ENCODE peak calls at places on chromosome 15, in seven cellular contexts. T, H, R, O, P, Z and F are unnamed samples.
A peak's percentile ranks its signal among the peaks of the same experiment; 100 is the strongest.

GRCh38 chr15:62983956-62984355 is 58.6 kb upstream of the TPM1 start:
- DNase-seq in T (no peak), H (no peak), R (no peak), O (no peak), P (no peak), Z (no peak), F (no peak)

GRCh38 chr15:96054606-96055005 is 275.9 kb upstream of the NR2F2 start:
- DNase-seq in T (peak; percentile 53), H (no peak), R (no peak), O (no peak), P (no peak), Z (no peak), F (no peak)

GRCh38 chr15:40787344-40787841 is 17.6 kb downstream of the C15orf62 start:
- DNase-seq in T (peak; percentile 71), H (no peak), R (peak; percentile 73), O (peak; percentile 49), P (peak; percentile 97), Z (no peak), F (no peak)

GRCh38 chr15:51727141-51727897 is 10.1 kb downstream of the LYSMD2 start:
- DNase-seq in T (peak; percentile 30), H (no peak), R (no peak), O (peak; percentile 45), P (no peak), Z (no peak), F (no peak)

GRCh38 chr15:60155661-60156060 is 151.6 kb downstream of the FOXB1 start:
- DNase-seq in T (peak; percentile 72), H (no peak), R (no peak), O (peak; percentile 26), P (no peak), Z (no peak), F (no peak)

GRCh38 chr15:67523337-67523736 is 2.4 kb downstream of the C15orf61 start:
- DNase-seq in T (no peak), H (no peak), R (no peak), O (no peak), P (no peak), Z (no peak), F (no peak)

GRCh38 chr15:49187537-49188245 is 17.6 kb downstream of the GALK2 start:
- DNase-seq in T (peak; percentile 33), H (no peak), R (no peak), O (peak; percentile 13), P (no peak), Z (no peak), F (no peak)

GRCh38 chr15:57637836-57638235 is 46.1 kb downstream of the MYZAP start:
- DNase-seq in T (no peak), H (no peak), R (no peak), O (no peak), P (no peak), Z (no peak), F (no peak)

GRCh38 chr15:71811752-71812735 is 1.7 kb downstream of the NR2E3 start:
- DNase-seq in T (no peak), H (no peak), R (no peak), O (no peak), P (no peak), Z (no peak), F (no peak)

GRCh38 chr15:81567924-81568323 is 193.9 kb upstream of the TMC3 start:
- DNase-seq in T (no peak), H (no peak), R (no peak), O (no peak), P (no peak), Z (no peak), F (no peak)

GRCh38 chr15:75048394-75048793 is 25.0 kb downstream of the PPCDC start:
- DNase-seq in T (no peak), H (no peak), R (no peak), O (no peak), P (no peak), Z (no peak), F (no peak)

GRCh38 chr15:92011611-92012367 is 158.3 kb downstream of the SLCO3A1 start:
- DNase-seq in T (no peak), H (no peak), R (no peak), O (no peak), P (peak; percentile 65), Z (no peak), F (no peak)

GRCh38 chr15:74863239-74864056 is 9.7 kb downstream of the SCAMP2 start:
- DNase-seq in T (peak; percentile 29), H (no peak), R (no peak), O (no peak), P (peak; percentile 77), Z (no peak), F (no peak)

GRCh38 chr15:60412026-60412425 is 14.2 kb upstream of the ANXA2 start:
- DNase-seq in T (no peak), H (no peak), R (no peak), O (no peak), P (no peak), Z (no peak), F (no peak)

GRCh38 chr15:52529289-52529929 is 729 bp upstream of the MYO5A start:
- DNase-seq in T (no peak), H (no peak), R (no peak), O (peak; percentile 1), P (no peak), Z (no peak), F (no peak)

GRCh38 chr15:61946778-61947177 is 113.5 kb downstream of the VPS13C start:
- DNase-seq in T (peak; percentile 37), H (no peak), R (no peak), O (no peak), P (no peak), Z (no peak), F (no peak)

GRCh38 chr15:74174966-74175270 is 1.4 kb downstream of the ISLR start:
- DNase-seq in T (no peak), H (no peak), R (peak; percentile 52), O (no peak), P (no peak), Z (peak; percentile 22), F (peak; percentile 10)

GRCh38 chr15:64776402-64776786 is 1.0 kb upstream of the RBPMS2 start:
- DNase-seq in T (no peak), H (no peak), R (no peak), O (no peak), P (no peak), Z (peak; percentile 31), F (no peak)

GRCh38 chr15:39253552-39253951 is 327.3 kb upstream of the THBS1 start:
- DNase-seq in T (no peak), H (no peak), R (no peak), O (no peak), P (no peak), Z (no peak), F (no peak)

GRCh38 chr15:61994216-61994615 is 66.0 kb downstream of the VPS13C start:
- DNase-seq in T (peak; percentile 86), H (peak; percentile 10), R (no peak), O (peak; percentile 27), P (peak; percentile 60), Z (no peak), F (no peak)

GRCh38 chr15:69953816-69954215 is 143.9 kb downstream of the TLE3 start:
- DNase-seq in T (no peak), H (no peak), R (no peak), O (no peak), P (no peak), Z (no peak), F (no peak)

GRCh38 chr15:65327651-65328393 is 23.3 kb downstream of the RNU5B-1 start:
- DNase-seq in T (no peak), H (no peak), R (no peak), O (no peak), P (no peak), Z (no peak), F (peak; percentile 13)

GRCh38 chr15:35752134-35752466 is 206.1 kb upstream of the DPH6 start:
- DNase-seq in T (no peak), H (no peak), R (no peak), O (no peak), P (no peak), Z (no peak), F (no peak)

GRCh38 chr15:35750051-35750450 is 204.1 kb upstream of the DPH6 start:
- DNase-seq in T (no peak), H (no peak), R (no peak), O (no peak), P (no peak), Z (no peak), F (no peak)

GRCh38 chr15:35748105-35748504 is 202.1 kb upstream of the DPH6 start:
- DNase-seq in T (no peak), H (no peak), R (no peak), O (no peak), P (no peak), Z (no peak), F (no peak)

GRCh38 chr15:35753486-35753885 is 207.5 kb upstream of the DPH6 start:
- DNase-seq in T (peak; percentile 57), H (no peak), R (no peak), O (no peak), P (peak; percentile 62), Z (no peak), F (no peak)

GRCh38 chr15:35751421-35752133 is 205.6 kb upstream of the DPH6 start:
- DNase-seq in T (peak; percentile 89), H (peak; percentile 67), R (no peak), O (peak; percentile 72), P (peak; percentile 57), Z (peak; percentile 65), F (peak; percentile 77)
- TF ChIP-seq CTCF in T (peak; percentile 84), H (peak; percentile 70), R (peak; percentile 79), O (peak; percentile 79), P (peak; percentile 74), Z (peak; percentile 81), F (peak; percentile 85)

GRCh38 chr15:28894631-28895030 is 8.9 kb downstream of the APBA2 start:
- DNase-seq in T (no peak), H (no peak), R (no peak), O (no peak), P (no peak), Z (no peak), F (no peak)

GRCh38 chr15:28896944-28897343 is 11.2 kb downstream of the APBA2 start:
- DNase-seq in T (peak; percentile 95), H (peak; percentile 45), R (no peak), O (peak; percentile 94), P (peak; percentile 68), Z (no peak), F (no peak)

GRCh38 chr15:28895566-28895965 is 9.8 kb downstream of the APBA2 start:
- DNase-seq in T (no peak), H (no peak), R (no peak), O (no peak), P (no peak), Z (no peak), F (no peak)

GRCh38 chr15:28892789-28893610 is 7.2 kb downstream of the APBA2 start:
- DNase-seq in T (peak; percentile 35), H (no peak), R (no peak), O (no peak), P (no peak), Z (no peak), F (no peak)

GRCh38 chr15:28895146-28895545 is 9.4 kb downstream of the APBA2 start:
- DNase-seq in T (no peak), H (no peak), R (no peak), O (no peak), P (no peak), Z (no peak), F (no peak)
- TF ChIP-seq CTCF in T (no peak), H (no peak), R (no peak), O (no peak), P (no peak), Z (no peak), F (no peak)

GRCh38 chr15:77064539-77065308 is 6.2 kb downstream of the TSPAN3 start:
- DNase-seq in T (peak; percentile 70), H (no peak), R (no peak), O (peak; percentile 18), P (peak; percentile 79), Z (no peak), F (no peak)
- TF ChIP-seq CTCF in T (no peak), H (no peak), R (no peak), O (no peak), P (no peak), Z (no peak), F (no peak)

GRCh38 chr15:80457896-80458295 is 53.7 kb downstream of the ARNT2 start:
- DNase-seq in T (no peak), H (no peak), R (no peak), O (no peak), P (no peak), Z (no peak), F (no peak)
- TF ChIP-seq CTCF in T (no peak), H (no peak), R (no peak), O (no peak), P (no peak), Z (no peak), F (no peak)